ENCODE peak calls at places on chromosomes 12 and 14, in nine cellular contexts. Q is stimulated activated CD4-positive, alpha-beta T cell treated with anti-CD3 and anti-CD28 coated beads, Interleukin-15, amount 100 ng/mL, for 1 hour; F is COR-L47; P is NCI-H774; B is fibroblast of lung; V is AG10803; T is right cardiac atrium; I is suprapubic skin; X is spleen. R is an unnamed sample.

GRCh38 chr12:6334940-6335450 is 6.9 kb downstream of the TNFRSF1A start:
- DNase-seq in Q (no peak), F (no peak), P (no peak), B (no peak), V (peak), T (no peak), I (no peak), X (peak), R (no peak)

GRCh38 chr12:86748874-86749273 is 492.7 kb upstream of the MGAT4C start:
- DNase-seq in Q (no peak), F (peak), P (no peak), B (no peak), V (no peak), T (no peak), I (no peak), X (no peak), R (no peak)

GRCh38 chr12:66508025-66508424 is 170.9 kb downstream of the GRIP1 start:
- DNase-seq in Q (no peak), F (no peak), P (no peak), B (no peak), V (no peak), T (no peak), I (no peak), X (no peak), R (no peak)

GRCh38 chr12:89552376-89552775 is 26.5 kb upstream of the POC1B start:
- DNase-seq in Q (no peak), F (no peak), P (no peak), B (no peak), V (no peak), T (no peak), I (no peak), X (no peak), R (no peak)

GRCh38 chr14:101407328-101407727 is 154.0 kb upstream of the DIO3 start:
- DNase-seq in Q (no peak), F (no peak), P (no peak), B (no peak), V (no peak), T (no peak), I (no peak), X (no peak), R (no peak)

GRCh38 chr14:75343914-75344313 is 65.3 kb downstream of the FOS start:
- DNase-seq in Q (no peak), F (no peak), P (no peak), B (no peak), V (peak), T (no peak), I (no peak), X (no peak), R (no peak)

GRCh38 chr14:100531152-100531551 is 56.1 kb downstream of the BEGAIN start:
- DNase-seq in Q (no peak), F (no peak), P (no peak), B (no peak), V (no peak), T (peak), I (no peak), X (peak), R (no peak)

GRCh38 chr12:126506426-126507182 is 1441.4 kb downstream of the AACS start:
- DNase-seq in Q (no peak), F (no peak), P (no peak), B (peak), V (no peak), T (no peak), I (no peak), X (no peak), R (no peak)

GRCh38 chr14:100159107-100159864 is at the start of gene DEGS2:
- DNase-seq in Q (peak), F (peak), P (peak), B (no peak), V (no peak), T (peak), I (no peak), X (peak), R (peak)

GRCh38 chr12:12201274-12201758 is 65.5 kb downstream of the LRP6 start:
- DNase-seq in Q (no peak), F (no peak), P (no peak), B (no peak), V (no peak), T (no peak), I (no peak), X (no peak), R (no peak)

GRCh38 chr12:108611884-108612415 is 14.1 kb upstream of the TMEM119 start:
- DNase-seq in Q (no peak), F (no peak), P (no peak), B (peak), V (peak), T (no peak), I (no peak), X (no peak), R (no peak)

GRCh38 chr14:85531141-85531593 is 1.2 kb downstream of the FLRT2 start:
- DNase-seq in Q (no peak), F (no peak), P (no peak), B (peak), V (peak), T (peak), I (peak), X (peak), R (no peak)

GRCh38 chr12:26696613-26697092 is 136.3 kb downstream of the ITPR2 start:
- DNase-seq in Q (no peak), F (no peak), P (no peak), B (peak), V (no peak), T (no peak), I (no peak), X (no peak), R (no peak)

GRCh38 chr14:104895207-104895785 is 29.4 kb upstream of the PLD4 start:
- DNase-seq in Q (no peak), F (no peak), P (no peak), B (no peak), V (no peak), T (peak), I (no peak), X (no peak), R (no peak)

GRCh38 chr14:86787782-86788181 is 1205.2 kb downstream of the GALC start:
- DNase-seq in Q (no peak), F (no peak), P (no peak), B (peak), V (peak), T (no peak), I (no peak), X (no peak), R (no peak)

GRCh38 chr12:6960291-6961277 is 9.4 kb downstream of the PTPN6 start:
- DNase-seq in Q (no peak), F (no peak), P (no peak), B (peak), V (peak), T (peak), I (no peak), X (peak), R (no peak)

GRCh38 chr12:1993871-1994371 is 10.3 kb downstream of the DCP1B start:
- DNase-seq in Q (no peak), F (no peak), P (no peak), B (peak), V (peak), T (no peak), I (no peak), X (no peak), R (no peak)

GRCh38 chr14:53019391-53019790 is 68.5 kb upstream of the FERMT2 start:
- DNase-seq in Q (no peak), F (no peak), P (no peak), B (no peak), V (peak), T (no peak), I (no peak), X (no peak), R (no peak)

GRCh38 chr12:50986961-50987737 is 34.8 kb downstream of the HIGD1C start:
- DNase-seq in Q (no peak), F (peak), P (no peak), B (peak), V (peak), T (no peak), I (no peak), X (no peak), R (no peak)

GRCh38 chr12:67702136-67702535 is 53.6 kb downstream of the DYRK2 start:
- DNase-seq in Q (no peak), F (no peak), P (no peak), B (no peak), V (no peak), T (no peak), I (no peak), X (no peak), R (no peak)

GRCh38 chr12:52053570-52054209 is 2.4 kb downstream of the NR4A1 start:
- DNase-seq in Q (no peak), F (no peak), P (no peak), B (peak), V (no peak), T (no peak), I (no peak), X (no peak), R (no peak)

GRCh38 chr12:2984249-2984648 is 25.1 kb downstream of the TEAD4 start:
- DNase-seq in Q (no peak), F (no peak), P (no peak), B (no peak), V (no peak), T (no peak), I (no peak), X (no peak), R (no peak)

GRCh38 chr12:24066865-24067264 is 117.4 kb upstream of the SOX5 start:
- DNase-seq in Q (no peak), F (no peak), P (no peak), B (peak), V (peak), T (no peak), I (no peak), X (no peak), R (no peak)

GRCh38 chr14:47919334-47919846 is 244.0 kb upstream of the MDGA2 start:
- DNase-seq in Q (no peak), F (no peak), P (no peak), B (no peak), V (no peak), T (no peak), I (peak), X (no peak), R (no peak)

R was measured in DMS79 treated with DMSO at 0.1 percent for 48 hours.